ENCODE peak calls at places on chromosomes 13 and 19, in four cellular contexts. V, Q, L and K are unnamed samples.

GRCh38 chr13:36998624-36999041 is 507 bp downstream of the ALG5 start:
- DNase-seq in V (peak; percentile 14), Q (peak; percentile 27), L (peak; percentile 32), K (peak; percentile 49)

GRCh38 chr19:3880471-3881271 is at the start of gene ATCAY:
- DNase-seq in L (peak; percentile 27), Q (no peak), V (no peak), K (no peak)

GRCh38 chr19:30304540-30304939 is 67.6 kb upstream of the ZNF536 start:
- DNase-seq in V (no peak), Q (no peak), L (no peak), K (no peak)

GRCh38 chr19:41882568-41883462 is at the start of gene ARHGEF1:
- DNase-seq in L (peak; percentile 38), V (peak; percentile 74), Q (peak; percentile 65), K (peak; percentile 58)

GRCh38 chr13:40096357-40096911 is 441.0 kb downstream of the COG6 start:
- DNase-seq in Q (no peak), V (no peak), L (no peak), K (no peak)

GRCh38 chr19:36245210-36246005 is 30.5 kb downstream of the ZNF146 start:
- DNase-seq in Q (no peak), L (no peak), V (no peak), K (peak; percentile 13)

GRCh38 chr13:49746111-49746510 is 46.4 kb downstream of the KPNA3 start:
- DNase-seq in L (no peak), Q (peak; percentile 66), V (no peak), K (no peak)

GRCh38 chr19:48719263-48720171 is at the start of gene MAMSTR:
- DNase-seq in Q (no peak), L (no peak), V (peak; percentile 30), K (no peak)

GRCh38 chr19:43711751-43712355 is 4.0 kb upstream of the IRGC start:
- DNase-seq in L (no peak), Q (peak; percentile 17), V (no peak), K (no peak)

GRCh38 chr13:94431569-94431968 is 47.9 kb downstream of the DCT start:
- DNase-seq in Q (no peak), L (no peak), V (no peak), K (no peak)

GRCh38 chr13:69796256-69796655 is 311.4 kb upstream of the ATXN8OS start:
- DNase-seq in Q (no peak), L (no peak), V (no peak), K (no peak)

GRCh38 chr13:100131863-100132574 is 43.1 kb downstream of the PCCA start:
- DNase-seq in L (no peak), Q (no peak), V (no peak), K (peak; percentile 62)

GRCh38 chr13:106835477-106835876 is 267.5 kb upstream of the ARGLU1 start:
- DNase-seq in V (no peak), Q (no peak), L (no peak), K (no peak)

GRCh38 chr13:33334831-33335230 is 49.3 kb upstream of the STARD13 start:
- DNase-seq in Q (no peak), V (no peak), L (no peak), K (no peak)

GRCh38 chr13:109649713-109650112 is 136.7 kb downstream of the IRS2 start:
- DNase-seq in V (no peak), L (no peak), Q (no peak), K (no peak)

GRCh38 chr13:109655206-109655600 is 131.2 kb downstream of the IRS2 start:
- DNase-seq in L (no peak), Q (no peak), V (no peak), K (peak; percentile 81)

GRCh38 chr13:109654341-109655205 is 131.8 kb downstream of the IRS2 start:
- DNase-seq in L (no peak), Q (no peak), V (no peak), K (peak; percentile 60)

GRCh38 chr13:109652536-109652935 is 133.8 kb downstream of the IRS2 start:
- DNase-seq in L (no peak), Q (no peak), V (no peak), K (no peak)

GRCh38 chr13:109651854-109652253 is 134.5 kb downstream of the IRS2 start:
- DNase-seq in L (no peak), Q (no peak), V (no peak), K (no peak)
- H3K4me1 ChIP-seq in L (peaks cover under 1% of the 10 kb centered on the region), Q (no peaks in the 10 kb centered on the region), V (peaks cover 5% of the 10 kb centered on the region), K (peaks cover 32% of the 10 kb centered on the region)

GRCh38 chr13:74669149-74669548 is 534.9 kb upstream of the KLF12 start:
- DNase-seq in Q (no peak), L (no peak), V (no peak), K (no peak)
- H3K4me3 ChIP-seq in Q (no peak overlapping the region), L (no peak overlapping the region), V (no peak overlapping the region), K (no peak overlapping the region)

GRCh38 chr19:18651300-18651699 is 14.5 kb downstream of the KLHL26 start:
- DNase-seq in L (no peak), V (no peak), Q (no peak), K (no peak)
- H3K4me1 ChIP-seq in L (peaks cover 27% of the 10 kb centered on the region), V (peaks cover 15% of the 10 kb centered on the region), Q (peaks cover 7% of the 10 kb centered on the region), K (peaks cover 36% of the 10 kb centered on the region)

GRCh38 chr19:58355891-58356235 is 2.6 kb upstream of the A1BG start:
- DNase-seq in Q (no peak), V (no peak), L (no peak), K (no peak)
- H3K4me3 ChIP-seq in Q (no peak overlapping the region), V (peak overlapping the region; percentile 48), L (no peak overlapping the region), K (peak overlapping the region; percentile 47)

GRCh38 chr13:77323858-77324257 is 3.0 kb downstream of the MYCBP2 start:
- DNase-seq in Q (no peak), V (no peak), L (no peak), K (no peak)
- H3K4me1 ChIP-seq in Q (peaks cover 7% of the 10 kb centered on the region), V (peaks cover 4% of the 10 kb centered on the region), L (peaks cover 8% of the 10 kb centered on the region), K (peaks cover 66% of the 10 kb centered on the region)

DNA sequence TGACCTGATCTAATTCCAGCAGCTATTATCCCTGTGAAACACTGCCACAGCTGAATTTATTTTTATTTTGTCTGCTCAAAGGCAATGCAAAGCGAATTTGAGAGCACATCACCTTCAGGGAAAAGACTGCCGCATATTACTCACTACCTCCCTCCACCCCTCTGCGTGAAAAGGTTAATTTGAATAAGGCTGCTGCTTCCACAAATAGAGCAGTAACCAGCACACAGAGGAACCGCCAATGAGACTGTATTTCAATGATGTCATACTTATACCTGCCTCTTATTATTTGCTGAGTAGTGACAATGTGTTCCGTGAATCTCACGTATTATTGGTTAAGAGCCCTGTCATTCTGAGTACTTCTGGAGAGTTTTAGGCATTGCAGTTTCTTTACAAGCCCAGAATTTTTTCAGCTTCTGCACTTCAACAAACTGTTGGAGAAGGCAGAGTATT is 156.1 kb upstream of the KLF12 start:
- DNase-seq in Q (peak; percentile 19), V (peak; percentile 55), L (peak; percentile 87), K (peak; percentile 81)
- H3K4me3 ChIP-seq in Q (no peak overlapping the region), V (no peak overlapping the region), L (no peak overlapping the region), K (peak overlapping the region; percentile 72)

DNA sequence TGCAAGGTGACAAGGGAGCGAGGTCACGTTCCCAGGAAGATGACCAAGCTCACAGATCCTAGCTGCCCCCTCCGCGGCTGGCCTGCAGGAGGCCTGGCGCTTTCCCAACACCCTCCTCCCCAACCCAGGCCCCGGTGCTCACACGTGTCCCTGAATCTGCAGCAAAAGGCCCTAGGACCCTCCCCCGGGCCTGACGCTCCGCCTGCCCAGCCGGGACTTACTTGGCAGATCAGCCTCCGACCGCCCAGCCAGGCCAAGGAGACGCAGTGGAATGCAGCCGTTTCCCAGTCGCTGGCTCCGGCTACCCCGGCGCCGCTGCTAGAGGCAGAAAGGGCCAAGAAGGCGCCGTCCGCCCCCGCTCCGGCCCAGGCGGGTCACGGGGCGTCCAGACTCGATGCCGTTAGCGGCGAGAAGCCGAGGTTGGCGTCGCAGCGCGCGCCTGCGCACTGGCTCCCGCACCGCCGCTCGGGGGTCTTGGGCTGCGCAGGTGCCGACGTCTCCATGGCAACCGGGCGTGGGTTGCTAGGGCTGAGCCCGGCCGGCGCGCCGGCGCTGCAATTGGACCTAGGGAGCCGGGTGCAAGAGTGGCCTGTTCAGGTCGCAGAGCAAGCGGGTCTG is at the start of gene PNMA8A:
- DNase-seq in V (peak; percentile 65), L (peak; percentile 95), Q (peak; percentile 19), K (peak; percentile 85)
- H3K4me1 ChIP-seq in V (peaks cover 3% of the 10 kb centered on the region), L (peaks cover 13% of the 10 kb centered on the region), Q (no peaks in the 10 kb centered on the region), K (peaks cover 36% of the 10 kb centered on the region)

GRCh38 chr19:32227561-32228165 is 117.7 kb upstream of the ZNF507 start:
- DNase-seq in Q (no peak), L (no peak), V (no peak), K (no peak)

GRCh38 chr19:32222594-32222993 is 122.8 kb upstream of the ZNF507 start:
- DNase-seq in Q (no peak), V (no peak), L (no peak), K (no peak)

GRCh38 chr19:32223106-32223505 is 122.3 kb upstream of the ZNF507 start:
- DNase-seq in Q (no peak), L (no peak), V (no peak), K (no peak)

GRCh38 chr19:32223595-32224370 is 121.6 kb upstream of the ZNF507 start:
- DNase-seq in Q (no peak), V (no peak), L (no peak), K (no peak)

DNA sequence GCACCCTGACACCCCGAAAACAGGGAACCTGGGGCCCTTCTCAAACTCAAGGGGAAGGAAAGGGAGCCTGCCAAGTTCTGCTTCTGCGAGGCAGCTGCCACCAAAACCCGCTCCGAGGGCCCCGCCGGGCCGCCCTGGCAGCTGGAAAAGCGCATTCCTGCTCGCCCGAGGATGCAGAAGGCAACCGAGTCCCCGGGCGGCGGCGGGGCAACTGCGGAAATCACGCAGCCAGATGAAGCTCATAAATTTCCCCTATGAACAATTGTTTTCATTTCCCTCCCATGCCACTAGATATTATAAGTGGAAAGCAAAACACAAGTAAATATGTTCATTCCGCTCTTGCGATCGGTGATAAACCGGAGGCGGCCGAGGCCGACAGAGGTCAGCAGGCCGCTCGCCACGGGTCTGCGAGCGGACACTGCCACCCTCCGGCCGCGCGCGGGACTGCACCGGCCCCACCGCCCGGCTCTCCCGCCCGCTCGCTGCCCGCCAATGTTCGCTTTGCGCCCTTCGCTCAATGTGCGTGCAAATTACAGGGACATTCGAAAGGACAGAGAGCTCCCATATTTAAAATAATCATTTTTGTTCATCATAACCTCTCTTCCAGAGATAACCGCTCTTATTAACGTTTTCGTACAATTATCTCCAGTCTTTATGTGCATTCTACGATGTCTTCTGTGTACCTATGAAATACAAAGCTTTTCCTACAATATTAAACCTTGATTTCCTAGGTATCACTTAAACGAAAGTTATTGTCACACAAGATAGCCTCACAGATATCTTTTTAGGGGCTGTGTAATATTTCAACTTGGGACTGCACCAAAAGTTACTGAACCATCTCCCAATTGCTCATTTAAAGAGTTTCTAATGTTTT is 120.8 kb upstream of the ZNF507 start:
- DNase-seq in L (peak; percentile 69), V (peak; percentile 37), Q (peak; percentile 64), K (peak; percentile 69)
- H3K4me3 ChIP-seq in L (no peak overlapping the region), V (peak overlapping the region; percentile 35), Q (no peak overlapping the region), K (peak overlapping the region; percentile 67)